ENCODE peak calls at places on chromosome 21, in nine cellular contexts. D, N, F, B, I, Y, K, O and U are unnamed samples.

GRCh38 chr21:33495743-33496142 is 4.2 kb upstream of the DNAJC28 start:
- DNase-seq in D (no peak), N (no peak), F (no peak), B (no peak), I (no peak), Y (no peak), K (no peak), O (no peak), U (no peak)

GRCh38 chr21:46357335-46357604 is 33.3 kb downstream of the PCNT start:
- DNase-seq in D (no peak), N (no peak), F (no peak), B (no peak), I (no peak), Y (no peak), K (no peak), O (no peak), U (no peak)

GRCh38 chr21:22892041-22892440 is 1893.8 kb downstream of the NCAM2 start:
- DNase-seq in D (no peak), N (no peak), F (no peak), B (no peak), I (no peak), Y (peak), K (no peak), O (no peak), U (no peak)

GRCh38 chr21:34184232-34184631 is 110.9 kb downstream of the MRPS6 start:
- DNase-seq in D (no peak), N (no peak), F (no peak), B (no peak), I (no peak), Y (no peak), K (no peak), O (no peak), U (no peak)

GRCh38 chr21:42405064-42406059 is 1.7 kb downstream of the UBASH3A start:
- DNase-seq in D (no peak), N (no peak), F (no peak), B (no peak), I (no peak), Y (no peak), K (no peak), O (no peak), U (no peak)

GRCh38 chr21:29626787-29627470 is 312.9 kb downstream of the GRIK1 start:
- DNase-seq in D (no peak), N (no peak), F (no peak), B (no peak), I (no peak), Y (no peak), K (peak), O (no peak), U (no peak)

GRCh38 chr21:42209801-42210479 is 9.0 kb upstream of the ABCG1 start:
- DNase-seq in D (no peak), N (no peak), F (no peak), B (no peak), I (peak), Y (peak), K (no peak), O (no peak), U (no peak)

GRCh38 chr21:35226960-35227741 is 178.0 kb upstream of the RUNX1 start:
- DNase-seq in D (no peak), N (no peak), F (no peak), B (no peak), I (no peak), Y (no peak), K (no peak), O (no peak), U (no peak)

GRCh38 chr21:42108554-42108885 is 37.4 kb downstream of the UMODL1 start:
- DNase-seq in D (no peak), N (no peak), F (no peak), B (no peak), I (no peak), Y (no peak), K (no peak), O (no peak), U (no peak)

GRCh38 chr21:28442624-28443023 is 550.1 kb downstream of the LTN1 start:
- DNase-seq in D (no peak), N (no peak), F (no peak), B (no peak), I (peak), Y (peak), K (peak), O (no peak), U (no peak)

GRCh38 chr21:37863842-37864241 is 52.4 kb downstream of the KCNJ6 start:
- DNase-seq in D (no peak), N (no peak), F (no peak), B (no peak), I (no peak), Y (no peak), K (peak), O (no peak), U (peak)

GRCh38 chr21:28737671-28738279 is 254.9 kb downstream of the LTN1 start:
- DNase-seq in D (no peak), N (no peak), F (no peak), B (no peak), I (peak), Y (peak), K (peak), O (no peak), U (no peak)

GRCh38 chr21:40388046-40388445 is 458.9 kb downstream of the DSCAM start:
- DNase-seq in D (no peak), N (no peak), F (no peak), B (no peak), I (no peak), Y (no peak), K (no peak), O (no peak), U (no peak)

GRCh38 chr21:40385883-40386282 is 461.1 kb downstream of the DSCAM start:
- DNase-seq in D (no peak), N (no peak), F (no peak), B (no peak), I (no peak), Y (no peak), K (no peak), O (no peak), U (no peak)

GRCh38 chr21:40383951-40384350 is 463.0 kb downstream of the DSCAM start:
- DNase-seq in D (no peak), N (no peak), F (no peak), B (no peak), I (no peak), Y (no peak), K (no peak), O (no peak), U (no peak)

GRCh38 chr21:40386981-40387380 is 460.0 kb downstream of the DSCAM start:
- DNase-seq in D (no peak), N (no peak), F (no peak), B (no peak), I (no peak), Y (no peak), K (no peak), O (no peak), U (no peak)

DNA sequence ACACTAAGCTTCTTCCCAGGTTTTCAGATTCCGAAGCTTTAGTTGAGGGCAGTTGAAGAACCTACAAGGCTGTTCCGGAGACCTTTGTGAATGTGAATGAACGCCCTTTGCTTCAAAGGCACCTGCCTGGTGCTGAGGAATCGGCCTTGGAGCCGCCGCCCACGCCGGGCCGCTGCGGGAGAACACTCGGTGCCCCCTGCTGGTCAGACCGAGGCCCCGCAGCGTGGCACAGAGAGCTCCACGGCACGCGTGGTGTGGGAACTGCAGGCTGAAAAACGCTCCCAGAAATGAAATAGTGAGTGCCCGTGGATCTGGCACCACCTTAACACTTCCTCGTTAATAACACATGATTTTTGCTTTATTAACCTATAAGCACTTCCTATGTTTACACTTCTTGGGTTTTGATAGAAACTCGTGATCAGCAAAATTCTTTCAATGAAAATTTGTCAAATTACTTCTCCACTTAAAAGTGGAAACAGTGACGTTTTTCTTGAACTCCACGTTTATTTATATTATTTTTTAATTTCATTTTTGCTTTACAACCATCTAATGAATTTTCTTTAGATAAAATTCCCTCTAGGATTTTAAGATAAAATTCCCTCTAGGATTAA is 460.6 kb downstream of the DSCAM start:
- DNase-seq in D (peak), N (no peak), F (peak), B (peak), I (no peak), Y (peak), K (peak), O (no peak), U (no peak)
- TF ChIP-seq CTCF in D (peak), N (peak), F (peak), B (peak), I (peak), Y (peak), K (peak), O (no peak), U (peak)

GRCh38 chr21:44881586-44881939 is 8.1 kb upstream of the PTTG1IP start:
- DNase-seq in D (no peak), N (no peak), F (no peak), B (peak), I (no peak), Y (no peak), K (no peak), O (no peak), U (no peak)

GRCh38 chr21:44884059-44884458 is 10.6 kb upstream of the PTTG1IP start:
- DNase-seq in D (no peak), N (no peak), F (no peak), B (peak), I (peak), Y (no peak), K (no peak), O (no peak), U (no peak)

GRCh38 chr21:44883250-44883649 is 9.8 kb upstream of the PTTG1IP start:
- DNase-seq in D (no peak), N (no peak), F (no peak), B (peak), I (no peak), Y (no peak), K (no peak), O (no peak), U (no peak)

GRCh38 chr21:44878053-44878982 is 4.8 kb upstream of the PTTG1IP start:
- DNase-seq in D (no peak), N (no peak), F (no peak), B (no peak), I (peak), Y (peak), K (no peak), O (no peak), U (no peak)

GRCh38 chr21:44880762-44881585 is 7.5 kb upstream of the PTTG1IP start:
- DNase-seq in D (no peak), N (no peak), F (no peak), B (no peak), I (peak), Y (peak), K (peak), O (no peak), U (no peak)
- TF ChIP-seq CTCF in D (no peak), N (no peak), F (no peak), B (no peak), I (no peak), Y (no peak), K (no peak), O (no peak), U (no peak)

GRCh38 chr21:15823486-15824150 is 93.8 kb downstream of the USP25 start:
- DNase-seq in D (no peak), N (no peak), F (no peak), B (no peak), I (no peak), Y (no peak), K (no peak), O (no peak), U (no peak)

GRCh38 chr21:15826908-15827601 is 97.3 kb downstream of the USP25 start:
- DNase-seq in D (no peak), N (no peak), F (no peak), B (no peak), I (no peak), Y (no peak), K (no peak), O (no peak), U (no peak)

GRCh38 chr21:15825699-15826098 is 95.9 kb downstream of the USP25 start:
- DNase-seq in D (no peak), N (no peak), F (no peak), B (no peak), I (no peak), Y (no peak), K (no peak), O (no peak), U (no peak)

GRCh38 chr21:15831497-15831896 is 101.7 kb downstream of the USP25 start:
- DNase-seq in D (no peak), N (no peak), F (no peak), B (no peak), I (no peak), Y (no peak), K (no peak), O (no peak), U (no peak)

GRCh38 chr21:15826147-15826780 is 96.5 kb downstream of the USP25 start:
- DNase-seq in D (no peak), N (peak), F (no peak), B (no peak), I (peak), Y (peak), K (peak), O (no peak), U (no peak)
- TF ChIP-seq CTCF in D (peak), N (peak), F (peak), B (peak), I (peak), Y (peak), K (peak), O (no peak), U (peak)

DNA sequence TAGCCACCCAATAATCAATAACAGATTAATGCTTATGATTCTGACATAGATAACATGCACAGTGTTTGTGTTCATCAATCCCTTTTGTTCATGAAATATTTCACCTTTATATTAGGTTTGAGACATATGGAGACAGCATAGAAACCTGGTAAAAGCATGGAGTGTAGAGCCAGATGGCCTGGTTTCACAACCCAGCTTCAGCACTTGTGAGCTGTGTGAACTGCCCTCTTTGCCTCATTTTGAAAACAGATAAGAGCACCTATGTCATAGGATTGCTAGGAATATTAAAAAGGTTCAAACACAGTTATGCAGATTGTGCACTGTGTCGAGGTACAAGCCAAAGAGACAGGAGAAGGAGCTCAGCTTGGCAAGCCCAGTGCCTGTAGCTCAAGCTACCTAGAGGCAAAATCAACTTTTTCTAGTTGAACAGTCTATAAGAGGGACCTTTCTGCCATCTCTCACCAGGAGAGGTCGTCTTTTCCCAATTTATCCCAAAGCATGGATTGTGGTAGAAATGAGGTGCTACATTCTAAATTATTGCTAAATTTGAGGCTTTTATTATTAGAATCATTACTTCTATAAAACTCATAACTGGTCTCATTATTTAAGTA is 5.0 kb downstream of the CHODL start:
- DNase-seq in D (no peak), N (no peak), F (no peak), B (no peak), I (no peak), Y (peak), K (no peak), O (no peak), U (no peak)
- TF ChIP-seq CTCF in D (peak), N (no peak), F (no peak), B (no peak), I (no peak), Y (peak), K (no peak), O (no peak), U (peak)

GRCh38 chr21:45290948-45291612 is 3.4 kb upstream of the POFUT2 start:
- DNase-seq in D (no peak), N (no peak), F (peak), B (no peak), I (peak), Y (peak), K (peak), O (peak), U (peak)
- TF ChIP-seq CTCF in D (no peak), N (no peak), F (no peak), B (no peak), I (no peak), Y (no peak), K (no peak), O (no peak), U (no peak)

GRCh38 chr21:39086547-39086946 is 96.7 kb downstream of the PSMG1 start:
- DNase-seq in D (no peak), N (no peak), F (no peak), B (no peak), I (no peak), Y (no peak), K (no peak), O (no peak), U (no peak)
- TF ChIP-seq CTCF in D (peak), N (peak), F (no peak), B (no peak), I (peak), Y (peak), K (no peak), O (no peak), U (no peak)

GRCh38 chr21:31475223-31475622 is 131.2 kb upstream of the TIAM1 start:
- DNase-seq in D (no peak), N (no peak), F (no peak), B (no peak), I (no peak), Y (no peak), K (no peak), O (no peak), U (no peak)
- TF ChIP-seq CTCF in D (no peak), N (no peak), F (no peak), B (no peak), I (no peak), Y (no peak), K (no peak), O (no peak), U (no peak)

GRCh38 chr21:24375201-24375600 is 1232.1 kb downstream of the MRPL39 start:
- DNase-seq in D (no peak), N (no peak), F (no peak), B (no peak), I (no peak), Y (no peak), K (no peak), O (no peak), U (no peak)
- TF ChIP-seq CTCF in D (no peak), N (no peak), F (no peak), B (no peak), I (no peak), Y (peak), K (no peak), O (no peak), U (no peak)

GRCh38 chr21:16851054-16851453 is 661.8 kb upstream of the CXADR start:
- DNase-seq in D (no peak), N (no peak), F (no peak), B (no peak), I (no peak), Y (no peak), K (no peak), O (no peak), U (no peak)
- TF ChIP-seq CTCF in D (peak), N (no peak), F (no peak), B (no peak), I (no peak), Y (no peak), K (no peak), O (no peak), U (no peak)